ENCODE peak calls at places on chromosomes 11 and 22, in six cellular contexts. Z is GM23248, C is neural progenitor cell, B is HepG2, K is mammary epithelial cell, Q is HCT116. U is an unnamed sample. For H4K20me1, the result is how much of the 10 kb centered on the place peaks cover.

GRCh38 chr11:65695459-65696241 is 16.4 kb upstream of the KAT5 start:
- DNase-seq in Z (no peak), C (no peak), B (peak), K (peak), Q (peak), U (no peak)

GRCh38 chr22:44325718-44326548 is 13.2 kb upstream of the SHISAL1 start:
- DNase-seq in Z (peak), C (peak), B (no peak), K (peak), Q (no peak), U (no peak)

GRCh38 chr22:21919526-21920307 is 32.9 kb downstream of the PPM1F start:
- DNase-seq in Z (no peak), C (peak), B (no peak), K (no peak), Q (no peak), U (no peak)

GRCh38 chr11:13776134-13776815 is 107.8 kb downstream of the FAR1 start:
- DNase-seq in Z (peak), C (peak), B (no peak), K (peak), Q (peak), U (peak)

GRCh38 chr11:84714316-84714780 is 912.8 kb downstream of the DLG2 start:
- DNase-seq in Z (peak), C (peak), B (peak), K (peak), Q (peak), U (peak)

GRCh38 chr11:45021692-45022130 is 71.0 kb upstream of the TP53I11 start:
- DNase-seq in Z (peak), C (peak), B (no peak), K (no peak), Q (no peak), U (peak)

GRCh38 chr11:86537541-86538222 is 134.7 kb downstream of the ME3 start:
- DNase-seq in Z (no peak), C (peak), B (no peak), K (no peak), Q (peak), U (no peak)

GRCh38 chr11:35943761-35944502 is at the start of gene LDLRAD3:
- DNase-seq in Z (peak), C (peak), B (peak), K (peak), Q (peak), U (peak)

GRCh38 chr11:109729761-109730160 is 307.8 kb downstream of the C11orf87 start:
- DNase-seq in Z (no peak), C (no peak), B (no peak), K (no peak), Q (no peak), U (peak)

GRCh38 chr11:112498701-112499100 is 238.0 kb upstream of the PLET1 start:
- DNase-seq in Z (peak), C (no peak), B (no peak), K (peak), Q (no peak), U (no peak)

GRCh38 chr11:47714554-47715081 is 551 bp downstream of the AGBL2 start:
- DNase-seq in Z (peak), C (peak), B (no peak), K (peak), Q (no peak), U (no peak)

GRCh38 chr11:22690891-22691290 is 24.5 kb downstream of the GAS2 start:
- DNase-seq in Z (no peak), C (no peak), B (no peak), K (no peak), Q (no peak), U (no peak)

GRCh38 chr11:8056810-8057463 is 24.1 kb upstream of the TUB start:
- DNase-seq in Z (peak), C (no peak), B (no peak), K (no peak), Q (no peak), U (no peak)

GRCh38 chr11:73538381-73538872 is 59.5 kb downstream of the FAM168A start:
- DNase-seq in Z (peak), C (peak), B (no peak), K (no peak), Q (no peak), U (peak)

GRCh38 chr22:38777087-38777671 is 16.8 kb downstream of the DNAL4 start:
- DNase-seq in Z (no peak), C (no peak), B (no peak), K (no peak), Q (no peak), U (no peak)

GRCh38 chr11:111992456-111992855 is 32.8 kb upstream of the DLAT start:
- DNase-seq in Z (no peak), C (no peak), B (no peak), K (no peak), Q (no peak), U (no peak)

GRCh38 chr11:122207505-122207904 is 91.5 kb upstream of the BLID start:
- DNase-seq in Z (peak), C (no peak), B (no peak), K (no peak), Q (no peak), U (no peak)

GRCh38 chr22:31603081-31603525 is 58.9 kb downstream of the PISD start:
- DNase-seq in Z (no peak), C (no peak), B (no peak), K (no peak), Q (no peak), U (no peak)

GRCh38 chr22:20583471-20583922 is 76.1 kb downstream of the MED15 start:
- DNase-seq in Z (peak), C (peak), B (no peak), K (no peak), Q (no peak), U (peak)

GRCh38 chr11:46333129-46333947 is 13.9 kb upstream of the DGKZ start:
- DNase-seq in Z (peak), C (peak), B (no peak), K (no peak), Q (no peak), U (no peak)

GRCh38 chr11:117218133-117218915 is 13.5 kb downstream of the PCSK7 start:
- DNase-seq in Z (no peak), C (no peak), B (no peak), K (no peak), Q (no peak), U (no peak)

GRCh38 chr11:128757235-128757711 is 63.4 kb downstream of the FLI1 start:
- DNase-seq in Z (peak), C (no peak), B (no peak), K (peak), Q (peak), U (peak)

GRCh38 chr11:18696638-18697225 is 1.8 kb upstream of the TMEM86A start:
- DNase-seq in Z (peak), C (no peak), B (no peak), K (peak), Q (no peak), U (no peak)

GRCh38 chr22:38788417-38788816 is 5.5 kb downstream of the DNAL4 start:
- DNase-seq in Z (peak), C (no peak), B (no peak), K (peak), Q (no peak), U (no peak)

GRCh38 chr11:123517559-123518364 is 87.7 kb downstream of the GRAMD1B start:
- DNase-seq in Z (no peak), C (no peak), B (no peak), K (no peak), Q (no peak), U (no peak)

GRCh38 chr11:43735931-43736330 is 55.4 kb downstream of the HSD17B12 start:
- DNase-seq in Z (peak), C (no peak), B (no peak), K (peak), Q (no peak), U (no peak)

GRCh38 chr22:35561796-35562526 is 21.3 kb downstream of the RASD2 start:
- DNase-seq in Z (peak), C (no peak), B (no peak), K (peak), Q (peak), U (no peak)

GRCh38 chr22:21661991-21662390 is 3.8 kb upstream of the PPIL2 start:
- DNase-seq in Z (no peak), C (no peak), B (no peak), K (no peak), Q (no peak), U (no peak)

GRCh38 chr22:50481440-50482106 is at the start of gene ADM2:
- DNase-seq in Z (peak), C (peak), B (peak), K (no peak), Q (no peak), U (no peak)

GRCh38 chr11:131609317-131609716 is 238.9 kb downstream of the NTM start:
- DNase-seq in Z (peak), C (no peak), B (no peak), K (peak), Q (no peak), U (no peak)

GRCh38 chr11:128195057-128195751 is 392.2 kb downstream of the ETS1 start:
- DNase-seq in Z (no peak), C (no peak), B (no peak), K (no peak), Q (no peak), U (no peak)

GRCh38 chr11:97965849-97966646 is 1054.7 kb upstream of the CNTN5 start:
- DNase-seq in Z (peak), C (no peak), B (no peak), K (peak), Q (no peak), U (no peak)

GRCh38 chr22:39493759-39494158 is 8.3 kb upstream of the MIEF1 start:
- DNase-seq in Z (peak), C (no peak), B (no peak), K (peak), Q (no peak), U (no peak)

GRCh38 chr11:11296434-11296833 is 56.6 kb downstream of the CSNK2A3 start:
- DNase-seq in Z (no peak), C (no peak), B (no peak), K (no peak), Q (no peak), U (no peak)
- H4K20me1 ChIP-seq in Z (under half), C (under half), B (under half), K (under half), Q (under half), U (under half)

GRCh38 chr11:77547863-77548551 is 41.7 kb upstream of the AQP11 start:
- DNase-seq in Z (peak), C (peak), B (peak), K (peak), Q (peak), U (peak)
- H4K20me1 ChIP-seq in Z (under half), C (under half), B (under half), K (under half), Q (under half), U (under half)

GRCh38 chr11:12389676-12390075 is 12.3 kb downstream of the PARVA start:
- DNase-seq in Z (peak), C (no peak), B (no peak), K (peak), Q (no peak), U (no peak)

GRCh38 chr11:12388171-12388570 is 10.8 kb downstream of the PARVA start:
- DNase-seq in Z (no peak), C (no peak), B (no peak), K (no peak), Q (no peak), U (no peak)

GRCh38 chr11:12386309-12386708 is 8.9 kb downstream of the PARVA start:
- DNase-seq in Z (no peak), C (no peak), B (no peak), K (no peak), Q (no peak), U (no peak)

GRCh38 chr11:12388939-12389670 is 11.7 kb downstream of the PARVA start:
- DNase-seq in Z (no peak), C (no peak), B (no peak), K (no peak), Q (no peak), U (no peak)

DNA sequence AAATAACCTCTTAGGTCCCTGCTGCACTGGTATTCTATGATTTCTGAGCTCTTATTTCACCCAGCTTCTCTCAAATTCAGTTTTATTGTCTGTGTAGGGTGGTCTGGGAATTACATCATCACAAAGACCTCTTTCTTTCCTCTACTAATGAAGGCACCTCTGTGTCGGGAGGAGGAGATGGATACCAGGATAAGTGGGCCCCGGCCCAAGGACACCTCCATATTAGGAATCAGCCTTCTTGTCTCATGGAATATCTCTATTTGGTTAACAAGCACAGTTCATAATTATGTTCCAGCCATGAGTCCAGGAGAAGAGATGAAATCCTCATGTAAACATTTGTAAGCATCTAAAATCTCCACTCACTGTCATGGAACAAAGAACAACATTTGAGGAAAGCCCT is 9.4 kb downstream of the PARVA start:
- DNase-seq in Z (no peak), C (no peak), B (peak), K (no peak), Q (no peak), U (no peak)
- H4K20me1 ChIP-seq in Z (under half), C (under half), B (under half), K (under half), Q (under half), U (under half)

GRCh38 chr22:30304495-30305244 is 15.4 kb upstream of the CASTOR1 start:
- DNase-seq in Z (peak), C (no peak), B (no peak), K (peak), Q (no peak), U (no peak)
- H4K20me1 ChIP-seq in Z (under half), C (under half), B (under half), K (under half), Q (under half), U (under half)

GRCh38 chr11:93741094-93741881 is at the start of the genes C11orf54 and TAF1D:
- DNase-seq in Z (peak), C (peak), B (peak), K (peak), Q (peak), U (peak)

GRCh38 chr11:93740802-93741093 is 547 bp downstream of the TAF1D start:
- DNase-seq in Z (peak), C (peak), B (peak), K (peak), Q (no peak), U (peak)

GRCh38 chr11:93741882-93742226 is 382 bp downstream of the C11orf54 start:
- DNase-seq in Z (peak), C (peak), B (peak), K (peak), Q (no peak), U (peak)

GRCh38 chr11:93738647-93739081 is 2.6 kb downstream of the TAF1D start:
- DNase-seq in Z (no peak), C (peak), B (no peak), K (peak), Q (no peak), U (no peak)

GRCh38 chr11:93740031-93740801 is 1.1 kb downstream of the TAF1D start:
- DNase-seq in Z (peak), C (peak), B (peak), K (peak), Q (no peak), U (peak)
- H4K20me1 ChIP-seq in Z (under half), C (half or more), B (under half), K (under half), Q (under half), U (under half)

DNA sequence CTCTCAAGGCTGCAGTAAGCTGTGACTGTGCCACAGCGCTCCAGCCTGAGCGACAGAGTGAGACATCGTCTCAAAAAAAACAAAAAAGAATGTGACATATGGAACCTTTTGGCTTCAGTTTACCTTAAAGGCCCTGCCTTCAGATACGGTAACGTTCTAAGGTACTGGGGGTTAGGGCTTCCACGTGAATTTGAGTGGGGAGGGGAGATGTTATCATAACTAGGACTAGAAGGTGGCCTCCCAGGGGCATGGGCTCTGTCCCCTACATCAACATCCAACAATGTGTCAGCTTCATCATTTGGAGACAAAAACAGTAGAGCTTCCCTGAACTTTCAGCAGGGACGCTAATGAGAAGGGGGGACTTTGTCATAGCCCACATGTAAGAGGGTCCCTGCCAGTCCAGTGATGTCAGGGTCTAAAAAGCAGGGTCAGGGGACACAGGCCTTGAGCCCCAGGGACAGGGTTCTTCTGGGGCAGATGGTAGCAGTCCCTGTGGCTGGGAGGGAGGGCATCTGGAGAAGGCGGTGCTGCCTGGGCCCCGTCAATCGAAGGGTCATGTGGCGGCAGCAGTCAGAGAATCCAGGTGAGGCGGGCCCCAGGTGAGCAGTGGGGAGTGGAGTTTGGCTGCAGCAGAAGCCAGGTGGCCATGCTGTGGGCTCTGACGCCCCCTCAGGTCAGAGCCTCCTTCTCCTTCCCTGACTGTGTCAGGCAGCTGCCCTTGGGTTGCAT is 79.8 kb downstream of the BCR start:
- DNase-seq in Z (no peak), C (no peak), B (no peak), K (no peak), Q (no peak), U (no peak)
- H4K20me1 ChIP-seq in Z (under half), C (under half), B (under half), K (under half), Q (under half), U (under half)

GRCh38 chr22:40557972-40558371 is 78.5 kb downstream of the MRTFA start:
- DNase-seq in Z (no peak), C (no peak), B (no peak), K (no peak), Q (no peak), U (no peak)

GRCh38 chr22:40560994-40561515 is 75.5 kb downstream of the MRTFA start:
- DNase-seq in Z (no peak), C (no peak), B (no peak), K (no peak), Q (no peak), U (no peak)

GRCh38 chr22:40553014-40553579 is 83.4 kb downstream of the MRTFA start:
- DNase-seq in Z (no peak), C (no peak), B (no peak), K (no peak), Q (no peak), U (no peak)

GRCh38 chr22:40560551-40560950 is 76.0 kb downstream of the MRTFA start:
- DNase-seq in Z (peak), C (no peak), B (no peak), K (peak), Q (no peak), U (no peak)

GRCh38 chr22:40556641-40557040 is 79.9 kb downstream of the MRTFA start:
- DNase-seq in Z (no peak), C (no peak), B (no peak), K (no peak), Q (no peak), U (no peak)
- H4K20me1 ChIP-seq in Z (under half), C (under half), B (under half), K (under half), Q (under half), U (under half)

GRCh38 chr22:27799334-27800249 is 2.0 kb downstream of the MN1 start:
- DNase-seq in Z (peak), C (peak), B (no peak), K (no peak), Q (no peak), U (no peak)
- H4K20me1 ChIP-seq in Z (under half), C (half or more), B (under half), K (under half), Q (under half), U (under half)

GRCh38 chr11:61851900-61852295 is 23.8 kb downstream of the FADS2 start:
- DNase-seq in Z (no peak), C (no peak), B (no peak), K (no peak), Q (no peak), U (no peak)

GRCh38 chr11:61850687-61851086 is 22.6 kb downstream of the FADS2 start:
- DNase-seq in Z (no peak), C (no peak), B (no peak), K (no peak), Q (no peak), U (no peak)

GRCh38 chr11:61853698-61854169 is 25.6 kb downstream of the FADS2 start:
- DNase-seq in Z (no peak), C (no peak), B (no peak), K (no peak), Q (no peak), U (no peak)

GRCh38 chr11:61848631-61849030 is 20.5 kb downstream of the FADS2 start:
- DNase-seq in Z (no peak), C (no peak), B (no peak), K (no peak), Q (no peak), U (no peak)

GRCh38 chr11:61851128-61851899 is 23.2 kb downstream of the FADS2 start:
- DNase-seq in Z (no peak), C (no peak), B (no peak), K (no peak), Q (no peak), U (no peak)
- H4K20me1 ChIP-seq in Z (under half), C (under half), B (under half), K (under half), Q (under half), U (under half)